ENCODE peak calls at places on chromosomes 11 and 22, in four cellular contexts. One of them, this sample, is unnamed.

GRCh38 chr11:130427581-130428211 is 713 bp downstream of the ADAMTS8 start:
- DNase-seq in adrenal gland: no peak
- DNase-seq in AG10803: no peak
- DNase-seq in MM.1S: no peak
- DNase-seq in this sample: peak

GRCh38 chr11:122317337-122317736 is 201.3 kb upstream of the BLID start:
- DNase-seq in adrenal gland: peak
- DNase-seq in AG10803: peak
- DNase-seq in MM.1S: no peak
- DNase-seq in this sample: no peak

GRCh38 chr22:36938028-36938425 is 24.6 kb downstream of the CSF2RB start:
- DNase-seq in AG10803: no peak
- DNase-seq in adrenal gland: no peak
- DNase-seq in MM.1S: no peak
- DNase-seq in this sample: no peak

GRCh38 chr11:377883-378500 is 8.7 kb downstream of the B4GALNT4 start:
- DNase-seq in MM.1S: no peak
- DNase-seq in adrenal gland: no peak
- DNase-seq in AG10803: no peak
- DNase-seq in this sample: no peak

GRCh38 chr22:34111210-34111824 is 191.0 kb upstream of the LARGE1 start:
- DNase-seq in AG10803: peak
- DNase-seq in MM.1S: peak
- DNase-seq in adrenal gland: peak
- DNase-seq in this sample: no peak

GRCh38 chr11:119448380-119448779 is 25.4 kb upstream of the THY1 start:
- DNase-seq in MM.1S: no peak
- DNase-seq in adrenal gland: no peak
- DNase-seq in AG10803: no peak
- DNase-seq in this sample: no peak

GRCh38 chr22:50502628-50503474 is 4.7 kb downstream of the LMF2 start:
- DNase-seq in MM.1S: no peak
- DNase-seq in adrenal gland: no peak
- DNase-seq in AG10803: no peak
- DNase-seq in this sample: no peak

GRCh38 chr11:68686486-68686885 is 2.1 kb downstream of the GAL start:
- DNase-seq in MM.1S: no peak
- DNase-seq in AG10803: no peak
- DNase-seq in adrenal gland: no peak
- DNase-seq in this sample: no peak

GRCh38 chr11:64230209-64230984 is at the start of gene DNAJC4:
- DNase-seq in AG10803: peak
- DNase-seq in MM.1S: peak
- DNase-seq in adrenal gland: peak
- DNase-seq in this sample: peak

GRCh38 chr11:132037961-132038360 is 667.5 kb downstream of the NTM start:
- DNase-seq in AG10803: no peak
- DNase-seq in adrenal gland: no peak
- DNase-seq in MM.1S: no peak
- DNase-seq in this sample: no peak

GRCh38 chr11:35963911-35964310 is 20.0 kb downstream of the LDLRAD3 start:
- DNase-seq in AG10803: peak
- DNase-seq in adrenal gland: no peak
- DNase-seq in MM.1S: no peak
- DNase-seq in this sample: no peak

GRCh38 chr22:49930596-49931412 is 12.4 kb downstream of the CRELD2 start:
- DNase-seq in AG10803: peak
- DNase-seq in adrenal gland: peak
- DNase-seq in MM.1S: peak
- DNase-seq in this sample: no peak

GRCh38 chr11:128774593-128774992 is 80.7 kb downstream of the FLI1 start:
- DNase-seq in AG10803: no peak
- DNase-seq in MM.1S: no peak
- DNase-seq in adrenal gland: no peak
- DNase-seq in this sample: no peak

GRCh38 chr22:24108073-24108472 is 73.2 kb upstream of the SUSD2 start:
- DNase-seq in AG10803: no peak
- DNase-seq in adrenal gland: no peak
- DNase-seq in MM.1S: no peak
- DNase-seq in this sample: no peak

GRCh38 chr11:111826322-111826950 is 44.9 kb downstream of the ALG9 start:
- DNase-seq in AG10803: no peak
- DNase-seq in MM.1S: no peak
- DNase-seq in adrenal gland: no peak
- DNase-seq in this sample: no peak

GRCh38 chr22:21593406-21594232 is 26.1 kb downstream of the UBE2L3 start:
- DNase-seq in adrenal gland: no peak
- DNase-seq in MM.1S: no peak
- DNase-seq in AG10803: no peak
- DNase-seq in this sample: no peak

GRCh38 chr22:39028281-39028680 is 7.4 kb downstream of the APOBEC3D start:
- DNase-seq in adrenal gland: no peak
- DNase-seq in MM.1S: no peak
- DNase-seq in AG10803: no peak
- DNase-seq in this sample: no peak

GRCh38 chr22:35912668-35913067 is 116.0 kb downstream of the RBFOX2 start:
- DNase-seq in adrenal gland: no peak
- DNase-seq in AG10803: no peak
- DNase-seq in MM.1S: peak
- DNase-seq in this sample: no peak

GRCh38 chr11:108960498-108960897 is 295.6 kb downstream of the DDX10 start:
- DNase-seq in AG10803: no peak
- DNase-seq in MM.1S: no peak
- DNase-seq in adrenal gland: no peak
- DNase-seq in this sample: no peak

GRCh38 chr22:17563936-17564391 is 666 bp downstream of the SLC25A18 start:
- DNase-seq in AG10803: peak
- DNase-seq in adrenal gland: no peak
- DNase-seq in MM.1S: no peak
- DNase-seq in this sample: no peak

GRCh38 chr22:28112548-28113043 is 193.5 kb upstream of the PITPNB start:
- DNase-seq in MM.1S: peak
- DNase-seq in AG10803: peak
- DNase-seq in adrenal gland: peak
- DNase-seq in this sample: no peak

GRCh38 chr11:5624489-5625278 is at the start of gene TRIM34:
- DNase-seq in AG10803: peak
- DNase-seq in adrenal gland: peak
- DNase-seq in MM.1S: peak
- DNase-seq in this sample: no peak

GRCh38 chr11:70900540-70900939 is 351.8 kb downstream of the SHANK2 start:
- DNase-seq in adrenal gland: no peak
- DNase-seq in AG10803: no peak
- DNase-seq in MM.1S: no peak
- DNase-seq in this sample: peak

GRCh38 chr11:7436657-7437056 is 48.6 kb upstream of the OLFML1 start:
- DNase-seq in MM.1S: peak
- DNase-seq in AG10803: no peak
- DNase-seq in adrenal gland: no peak
- DNase-seq in this sample: peak

GRCh38 chr11:126072141-126072741 is 9.6 kb upstream of the CDON start:
- DNase-seq in adrenal gland: no peak
- DNase-seq in AG10803: no peak
- DNase-seq in MM.1S: no peak
- DNase-seq in this sample: no peak

GRCh38 chr11:126076641-126077040 is 14.0 kb upstream of the CDON start:
- DNase-seq in adrenal gland: no peak
- DNase-seq in AG10803: no peak
- DNase-seq in MM.1S: no peak
- DNase-seq in this sample: no peak

DNA sequence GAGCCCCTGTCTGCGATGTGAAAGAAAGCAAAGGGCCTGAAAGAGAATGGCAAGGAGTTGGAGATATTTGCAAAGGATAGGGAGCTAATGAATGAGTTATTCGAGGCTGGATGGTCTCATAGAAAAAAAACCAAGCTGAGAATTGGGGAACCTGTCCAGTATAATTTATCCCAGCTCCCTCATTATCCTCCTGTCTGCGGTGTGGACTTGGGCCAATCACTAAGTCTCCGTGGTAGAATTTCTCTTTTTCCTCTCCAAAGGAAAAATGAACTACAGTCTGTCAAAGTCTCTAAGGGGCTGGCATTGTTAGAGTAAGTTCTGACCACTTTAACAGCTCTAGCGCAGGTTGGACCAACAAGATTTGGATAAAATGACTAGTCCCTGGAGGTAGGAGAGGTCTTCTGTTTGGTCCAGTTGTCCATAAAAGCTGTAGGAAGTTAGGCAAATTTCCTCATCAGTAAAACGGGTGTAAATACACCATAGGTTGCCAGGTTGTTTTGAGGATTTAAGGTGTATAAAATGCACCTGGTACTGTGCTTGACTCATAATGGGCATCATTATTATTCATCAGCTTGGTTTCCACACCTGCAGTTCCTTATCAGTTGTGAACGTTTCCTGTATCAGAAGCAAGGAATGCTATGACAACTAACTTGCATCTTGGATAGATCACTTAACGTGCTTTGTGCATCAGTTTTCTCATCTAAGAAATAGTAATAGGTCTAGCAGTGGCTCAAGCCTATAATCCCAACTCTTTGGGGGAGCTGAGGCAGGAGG is 10.3 kb upstream of the CDON start:
- DNase-seq in adrenal gland: no peak
- DNase-seq in AG10803: no peak
- DNase-seq in MM.1S: no peak
- DNase-seq in this sample: no peak
- H3K4me3 ChIP-seq in adrenal gland: no peak
- H3K4me3 ChIP-seq in AG10803: no peak
- H3K4me3 ChIP-seq in MM.1S: no peak
- H3K4me3 ChIP-seq in this sample: no peak

GRCh38 chr11:86257446-86257845 is 12.9 kb downstream of the EED start:
- DNase-seq in adrenal gland: no peak
- DNase-seq in MM.1S: no peak
- DNase-seq in AG10803: no peak
- DNase-seq in this sample: no peak
- H3K4me3 ChIP-seq in adrenal gland: no peak
- H3K4me3 ChIP-seq in MM.1S: no peak
- H3K4me3 ChIP-seq in AG10803: no peak
- H3K4me3 ChIP-seq in this sample: no peak

GRCh38 chr11:19871531-19871930 is 158.9 kb downstream of the NAV2 start:
- DNase-seq in adrenal gland: no peak
- DNase-seq in MM.1S: no peak
- DNase-seq in AG10803: no peak
- DNase-seq in this sample: no peak

GRCh38 chr11:19869466-19869865 is 156.8 kb downstream of the NAV2 start:
- DNase-seq in MM.1S: no peak
- DNase-seq in adrenal gland: no peak
- DNase-seq in AG10803: no peak
- DNase-seq in this sample: no peak

GRCh38 chr11:19868871-19869270 is 156.2 kb downstream of the NAV2 start:
- DNase-seq in AG10803: peak
- DNase-seq in adrenal gland: no peak
- DNase-seq in MM.1S: no peak
- DNase-seq in this sample: no peak

GRCh38 chr11:19868281-19868821 is 155.7 kb downstream of the NAV2 start:
- DNase-seq in adrenal gland: peak
- DNase-seq in MM.1S: no peak
- DNase-seq in AG10803: peak
- DNase-seq in this sample: no peak

DNA sequence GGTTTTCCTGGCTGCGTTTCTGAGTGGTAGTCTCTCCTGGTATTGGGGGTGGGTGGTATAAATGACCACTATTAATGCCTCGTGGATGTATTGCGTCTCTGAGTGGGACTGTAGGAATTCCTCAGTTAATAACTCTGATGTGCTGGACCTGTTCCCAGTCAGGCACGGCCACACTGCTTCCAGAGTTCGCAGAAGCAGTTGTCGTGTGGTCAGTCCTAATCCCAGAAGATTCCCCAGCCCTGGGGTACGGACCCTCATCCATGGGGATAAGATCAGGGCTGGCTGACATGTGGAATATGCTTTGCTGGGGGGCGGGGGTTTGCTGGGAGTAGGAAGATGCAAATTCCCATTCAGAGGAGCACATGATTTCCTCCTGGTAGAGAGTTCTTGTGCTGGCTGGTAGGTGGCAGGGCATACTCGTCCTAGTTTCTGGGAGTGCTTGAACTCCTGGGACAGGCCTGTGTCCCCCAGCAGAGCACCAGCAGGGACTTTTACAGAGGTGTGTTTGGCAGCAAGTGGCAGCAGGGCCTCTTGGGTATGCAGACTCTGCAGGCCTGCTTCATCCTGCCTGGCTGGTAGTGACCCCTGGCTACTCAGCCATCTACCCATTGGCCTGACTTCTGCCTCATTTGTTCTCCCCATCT is 157.4 kb downstream of the NAV2 start:
- DNase-seq in adrenal gland: no peak
- DNase-seq in AG10803: no peak
- DNase-seq in MM.1S: no peak
- DNase-seq in this sample: no peak
- H3K4me3 ChIP-seq in adrenal gland: no peak
- H3K4me3 ChIP-seq in AG10803: no peak
- H3K4me3 ChIP-seq in MM.1S: no peak
- H3K4me3 ChIP-seq in this sample: no peak

GRCh38 chr11:73233704-73234402 is 15.8 kb downstream of the P2RY2 start:
- DNase-seq in adrenal gland: peak
- DNase-seq in MM.1S: no peak
- DNase-seq in AG10803: no peak
- DNase-seq in this sample: peak

GRCh38 chr11:73235236-73235786 is 17.2 kb downstream of the P2RY2 start:
- DNase-seq in adrenal gland: peak
- DNase-seq in AG10803: no peak
- DNase-seq in MM.1S: no peak
- DNase-seq in this sample: no peak

GRCh38 chr11:73230931-73231330 is 12.8 kb downstream of the P2RY2 start:
- DNase-seq in AG10803: no peak
- DNase-seq in adrenal gland: peak
- DNase-seq in MM.1S: no peak
- DNase-seq in this sample: no peak

GRCh38 chr11:73234403-73235181 is 16.5 kb downstream of the P2RY2 start:
- DNase-seq in MM.1S: no peak
- DNase-seq in adrenal gland: peak
- DNase-seq in AG10803: no peak
- DNase-seq in this sample: peak

DNA sequence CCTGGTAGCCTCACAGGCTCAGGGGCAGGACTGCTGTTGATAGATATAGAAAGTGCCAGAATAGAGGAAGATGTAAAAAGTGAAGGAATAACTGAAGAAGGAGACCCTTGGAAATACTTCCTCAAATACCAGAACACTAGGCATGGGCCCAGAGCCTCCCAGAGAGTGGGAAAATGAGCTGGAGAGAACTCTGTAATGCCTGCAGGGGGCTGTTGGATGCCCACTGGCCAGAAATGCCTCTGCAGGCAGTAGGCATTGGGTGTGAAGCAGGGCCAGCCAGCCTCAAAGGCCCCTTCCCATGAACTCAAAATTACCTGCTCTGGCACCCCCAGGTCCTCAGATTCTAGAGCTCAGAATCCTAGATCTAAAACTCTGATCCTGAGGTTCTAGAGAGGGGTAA is 15.1 kb downstream of the P2RY2 start:
- DNase-seq in MM.1S: no peak
- DNase-seq in adrenal gland: peak
- DNase-seq in AG10803: no peak
- DNase-seq in this sample: peak
- H3K4me3 ChIP-seq in MM.1S: no peak
- H3K4me3 ChIP-seq in adrenal gland: no peak
- H3K4me3 ChIP-seq in AG10803: no peak
- H3K4me3 ChIP-seq in this sample: no peak

GRCh38 chr11:75771646-75772410 is 3.2 kb downstream of the DGAT2 start:
- DNase-seq in adrenal gland: peak
- DNase-seq in AG10803: peak
- DNase-seq in MM.1S: no peak
- DNase-seq in this sample: peak
- H3K4me3 ChIP-seq in adrenal gland: no peak
- H3K4me3 ChIP-seq in AG10803: no peak
- H3K4me3 ChIP-seq in MM.1S: no peak
- H3K4me3 ChIP-seq in this sample: no peak

GRCh38 chr22:40463017-40463631 is 92.7 kb downstream of the SGSM3 start:
- DNase-seq in adrenal gland: no peak
- DNase-seq in AG10803: no peak
- DNase-seq in MM.1S: no peak
- DNase-seq in this sample: no peak
- H3K4me3 ChIP-seq in adrenal gland: no peak
- H3K4me3 ChIP-seq in AG10803: no peak
- H3K4me3 ChIP-seq in MM.1S: no peak
- H3K4me3 ChIP-seq in this sample: no peak

This sample was measured in aorta.